ENCODE peak calls at places on chromosomes 6 and 20, in four cellular contexts. E, J, I and T are unnamed samples.
A peak's percentile ranks its signal among the peaks of the same experiment; 100 is the strongest.

GRCh38 chr20:13765299-13765698 is 19.4 kb downstream of the ESF1 start:
- DNase-seq in I (no peak), J (no peak), E (no peak), T (no peak)

GRCh38 chr6:193773-194310 is 98.4 kb upstream of the DUSP22 start:
- DNase-seq in J (no peak), E (no peak), I (peak; percentile 72), T (no peak)

GRCh38 chr6:19298422-19298821 is 538.7 kb upstream of the ID4 start:
- DNase-seq in I (no peak), J (no peak), E (peak; percentile 32), T (no peak)

GRCh38 chr20:45095753-45096371 is 5.1 kb downstream of the KCNS1 start:
- DNase-seq in I (peak; percentile 81), J (peak; percentile 66), E (peak; percentile 85), T (peak; percentile 80)

GRCh38 chr6:83193747-83194582 is 808 bp downstream of the RWDD2A start:
- DNase-seq in I (peak; percentile 4), J (peak; percentile 67), E (peak; percentile 92), T (peak; percentile 87)

GRCh38 chr20:38872491-38873049 is 53.6 kb upstream of the FAM83D start:
- DNase-seq in J (no peak), I (peak; percentile 32), E (no peak), T (no peak)

GRCh38 chr6:11231564-11232176 is 798 bp downstream of the NEDD9 start:
- DNase-seq in I (no peak), E (peak; percentile 64), J (peak; percentile 56), T (peak; percentile 75)

GRCh38 chr20:49529470-49529869 is 38.5 kb downstream of the PTGIS start:
- DNase-seq in J (no peak), E (no peak), I (no peak), T (no peak)

GRCh38 chr20:46963758-46964181 is 69.1 kb downstream of the EYA2 start:
- DNase-seq in I (peak; percentile 38), E (no peak), J (no peak), T (no peak)

GRCh38 chr6:119351005-119351394 is 1.4 kb upstream of the MAN1A1 start:
- DNase-seq in J (peak; percentile 75), E (no peak), I (peak; percentile 75), T (no peak)

GRCh38 chr6:37204014-37204751 is 34.2 kb downstream of the PIM1 start:
- DNase-seq in E (no peak), I (no peak), J (peak; percentile 58), T (no peak)

GRCh38 chr20:53376021-53376420 is 217.6 kb downstream of the ZNF217 start:
- DNase-seq in I (no peak), J (no peak), E (no peak), T (no peak)

GRCh38 chr20:1872456-1873183 is 22.6 kb upstream of the SIRPA start:
- DNase-seq in J (peak; percentile 56), E (no peak), I (no peak), T (no peak)

GRCh38 chr6:68778356-68779020 is 143.4 kb downstream of the ADGRB3 start:
- DNase-seq in I (peak; percentile 5), E (peak; percentile 82), J (peak; percentile 43), T (peak; percentile 68)

GRCh38 chr20:3813758-3814581 is 6.4 kb upstream of the AP5S1 start:
- DNase-seq in I (no peak), J (no peak), E (no peak), T (no peak)

GRCh38 chr6:69090132-69090531 is 455.1 kb downstream of the ADGRB3 start:
- DNase-seq in J (peak; percentile 24), I (no peak), E (no peak), T (no peak)

GRCh38 chr20:56627122-56628014 is 1.7 kb upstream of the TFAP2C start:
- DNase-seq in E (peak; percentile 35), I (no peak), J (no peak), T (peak; percentile 40)

GRCh38 chr6:111980979-111981378 is 72.9 kb upstream of the CCN6 start:
- DNase-seq in J (peak; percentile 47), E (no peak), I (no peak), T (no peak)

GRCh38 chr20:32201977-32202363 is 5.6 kb downstream of the PLAGL2 start:
- DNase-seq in E (no peak), J (peak; percentile 26), I (no peak), T (no peak)

GRCh38 chr6:142296975-142297604 is 4.7 kb upstream of the ADGRG6 start:
- DNase-seq in E (peak; percentile 36), I (no peak), J (no peak), T (no peak)

GRCh38 chr6:137043710-137044365 is 927 bp downstream of the IL20RA start:
- DNase-seq in E (peak; percentile 66), J (peak; percentile 70), I (no peak), T (peak; percentile 62)

GRCh38 chr20:4717816-4718215 is 3.9 kb upstream of the PRND start:
- DNase-seq in J (peak; percentile 21), I (no peak), E (no peak), T (no peak)

GRCh38 chr6:48542191-48542590 is 431.2 kb upstream of the PTCHD4 start:
- DNase-seq in E (no peak), J (no peak), I (no peak), T (no peak)

GRCh38 chr6:21952367-21952766 is 344.5 kb downstream of the PRL start:
- DNase-seq in E (no peak), J (no peak), I (no peak), T (no peak)

GRCh38 chr6:26311385-26312095 is 53.5 kb upstream of the BTN3A2 start:
- DNase-seq in E (peak; percentile 79), J (peak; percentile 62), I (peak; percentile 78), T (peak; percentile 50)

GRCh38 chr20:22768779-22769178 is 184.4 kb upstream of the FOXA2 start:
- DNase-seq in J (peak; percentile 14), E (peak; percentile 40), I (no peak), T (peak; percentile 30)

GRCh38 chr20:18224968-18225568 is 63.3 kb upstream of the ZNF133 start:
- DNase-seq in E (peak; percentile 20), I (no peak), J (peak; percentile 87), T (peak; percentile 73)

GRCh38 chr20:61297981-61298380 is 45.9 kb downstream of the CDH4 start:
- DNase-seq in I (no peak), J (peak; percentile 49), E (no peak), T (no peak)

GRCh38 chr6:157226026-157226639 is 97.2 kb downstream of the TMEM242 start:
- DNase-seq in J (peak; percentile 87), E (no peak), I (no peak), T (no peak)

GRCh38 chr20:58406422-58407001 is 17.5 kb downstream of the VAPB start:
- DNase-seq in E (no peak), J (peak; percentile 42), I (no peak), T (no peak)

GRCh38 chr6:144104898-144105487 is 9.6 kb upstream of the SF3B5 start:
- DNase-seq in I (peak; percentile 70), E (peak; percentile 83), J (peak; percentile 80), T (peak; percentile 64)

GRCh38 chr6:16496982-16497823 is 258.8 kb downstream of the GMPR start:
- DNase-seq in J (no peak), I (no peak), E (peak; percentile 56), T (peak; percentile 21)

GRCh38 chr6:56755040-56755439 is 112.4 kb upstream of the DST start:
- DNase-seq in J (no peak), I (no peak), E (no peak), T (no peak)

GRCh38 chr20:57991211-57991841 is 237.1 kb downstream of the ANKRD60 start:
- DNase-seq in E (no peak), J (peak; percentile 97), I (no peak), T (no peak)

GRCh38 chr6:118100763-118101162 is 193.7 kb downstream of the SLC35F1 start:
- DNase-seq in J (no peak), E (peak; percentile 20), I (no peak), T (no peak)

GRCh38 chr6:31901415-31901952 is 402 bp downstream of the ZBTB12 start:
- DNase-seq in E (peak; percentile 63), J (peak; percentile 82), I (peak; percentile 64), T (peak; percentile 68)

GRCh38 chr6:167030222-167031072 is 31.2 kb downstream of the CEP43 start:
- DNase-seq in I (no peak), E (no peak), J (no peak), T (no peak)

GRCh38 chr20:10466855-10467254 is 31.8 kb downstream of the SLX4IP start:
- DNase-seq in J (no peak), E (peak; percentile 67), I (no peak), T (peak; percentile 66)

GRCh38 chr20:10467985-10468845 is 33.1 kb downstream of the SLX4IP start:
- DNase-seq in E (no peak), I (no peak), J (peak; percentile 44), T (peak; percentile 29)

GRCh38 chr20:10469599-10469998 is 34.5 kb downstream of the SLX4IP start:
- DNase-seq in E (peak; percentile 88), J (peak; percentile 84), I (peak; percentile 12), T (peak; percentile 78)

GRCh38 chr20:10463622-10464021 is 28.5 kb downstream of the SLX4IP start:
- DNase-seq in E (no peak), I (no peak), J (no peak), T (no peak)

GRCh38 chr20:10466325-10466724 is 31.2 kb downstream of the SLX4IP start:
- DNase-seq in J (no peak), E (peak; percentile 87), I (no peak), T (peak; percentile 94)
- TF ChIP-seq EZH2phosphoT487 in J (no peak), E (no peak), I (no peak), T (no peak)

GRCh38 chr6:74638467-74638866 is 567.4 kb downstream of the COL12A1 start:
- DNase-seq in I (no peak), J (peak; percentile 58), E (no peak), T (no peak)
- TF ChIP-seq EZH2phosphoT487 in I (no peak), J (no peak), E (no peak), T (no peak)

GRCh38 chr6:150256618-150257272 is 112.1 kb upstream of the IYD start:
- DNase-seq in I (no peak), E (no peak), J (peak; percentile 92), T (no peak)

GRCh38 chr6:150253489-150253888 is 110.6 kb downstream of the PPP1R14C start:
- DNase-seq in J (no peak), I (no peak), E (no peak), T (no peak)

GRCh38 chr6:150252714-150253444 is 110.0 kb downstream of the PPP1R14C start:
- DNase-seq in I (no peak), E (no peak), J (peak; percentile 60), T (no peak)

GRCh38 chr6:150255840-150256239 is 113.0 kb upstream of the IYD start:
- DNase-seq in E (no peak), J (no peak), I (no peak), T (no peak)

DNA sequence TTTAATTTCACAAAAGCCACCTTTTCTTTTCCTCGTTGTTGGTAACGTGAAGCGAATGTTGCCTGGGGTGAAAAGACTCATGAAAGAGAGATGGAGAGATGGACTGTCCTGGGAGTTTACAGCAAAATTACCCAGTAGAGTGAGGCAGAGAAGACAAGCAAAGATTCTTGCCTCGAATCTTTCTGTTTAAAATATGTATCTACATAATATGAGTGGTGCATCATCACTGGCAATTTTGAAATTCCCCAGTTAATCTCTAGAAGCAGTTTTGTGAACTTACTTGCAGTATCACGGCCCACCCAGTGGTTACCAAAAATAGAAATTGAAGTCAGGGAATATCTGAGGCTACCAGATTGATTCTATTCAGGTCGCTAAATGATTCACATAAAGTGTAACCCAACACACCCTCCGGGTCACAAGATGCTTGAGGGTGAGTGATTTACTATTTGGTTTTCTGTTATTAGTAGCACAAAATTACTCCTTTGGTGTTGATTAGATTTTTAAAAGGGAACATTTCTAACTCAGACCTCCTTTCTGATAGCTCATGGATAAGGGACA is 111.9 kb downstream of the PPP1R14C start:
- DNase-seq in J (no peak), E (no peak), I (no peak), T (no peak)
- TF ChIP-seq EZH2phosphoT487 in J (no peak), E (no peak), I (no peak), T (no peak)

GRCh38 chr6:129050086-129050485 is 167.1 kb downstream of the LAMA2 start:
- DNase-seq in J (peak; percentile 2), I (no peak), E (no peak), T (no peak)
- TF ChIP-seq EZH2phosphoT487 in J (no peak), I (no peak), E (no peak), T (no peak)